ENCODE peak calls at places on chromosomes 5 and 9, in seven cellular contexts. One of them, this sample, is unnamed.
A peak's percentile ranks its signal among the peaks of the same experiment; 100 is the strongest.

GRCh38 chr9:99076483-99077171 is 28.3 kb upstream of the TGFBR1 start:
- DNase-seq in K562: peak; percentile 70
- DNase-seq in HCT116: no peak
- DNase-seq in H1: no peak
- DNase-seq in SK-N-SH: no peak
- DNase-seq in GM12878: no peak
- DNase-seq in HepG2: no peak
- DNase-seq in this sample: no peak

GRCh38 chr5:135242021-135242480 is 157.0 kb downstream of the MACROH2A1 start:
- DNase-seq in GM12878: no peak
- DNase-seq in H1: peak; percentile 26
- DNase-seq in HepG2: no peak
- DNase-seq in SK-N-SH: no peak
- DNase-seq in HCT116: no peak
- DNase-seq in K562: no peak
- DNase-seq in this sample: no peak

GRCh38 chr5:172643392-172643871 is 2.4 kb downstream of the NEURL1B start:
- DNase-seq in H1: no peak
- DNase-seq in GM12878: no peak
- DNase-seq in HCT116: no peak
- DNase-seq in K562: no peak
- DNase-seq in SK-N-SH: no peak
- DNase-seq in HepG2: no peak
- DNase-seq in this sample: no peak

GRCh38 chr9:108784998-108785397 is 70.8 kb downstream of the ACTL7B start:
- DNase-seq in H1: no peak
- DNase-seq in SK-N-SH: no peak
- DNase-seq in HepG2: no peak
- DNase-seq in K562: no peak
- DNase-seq in GM12878: no peak
- DNase-seq in HCT116: no peak
- DNase-seq in this sample: no peak

GRCh38 chr5:67240846-67241245 is 44.2 kb upstream of the CD180 start:
- DNase-seq in SK-N-SH: no peak
- DNase-seq in K562: no peak
- DNase-seq in GM12878: no peak
- DNase-seq in HepG2: no peak
- DNase-seq in HCT116: no peak
- DNase-seq in H1: no peak
- DNase-seq in this sample: no peak

GRCh38 chr9:80649001-80649420 is 1040.3 kb downstream of the TLE1 start:
- DNase-seq in H1: no peak
- DNase-seq in HCT116: no peak
- DNase-seq in HepG2: no peak
- DNase-seq in SK-N-SH: no peak
- DNase-seq in GM12878: no peak
- DNase-seq in K562: no peak
- DNase-seq in this sample: no peak

GRCh38 chr9:138053996-138054752 is 176.6 kb downstream of the CACNA1B start:
- DNase-seq in GM12878: no peak
- DNase-seq in K562: no peak
- DNase-seq in SK-N-SH: no peak
- DNase-seq in H1: peak; percentile 35
- DNase-seq in HepG2: no peak
- DNase-seq in HCT116: no peak
- DNase-seq in this sample: peak; percentile 66

GRCh38 chr5:77133061-77133758 is 46.1 kb upstream of the ZBED3 start:
- DNase-seq in SK-N-SH: no peak
- DNase-seq in H1: no peak
- DNase-seq in GM12878: no peak
- DNase-seq in HCT116: peak; percentile 72
- DNase-seq in K562: no peak
- DNase-seq in HepG2: peak; percentile 45
- DNase-seq in this sample: peak; percentile 18

GRCh38 chr5:87195616-87196015 is 72.1 kb upstream of the RASA1 start:
- DNase-seq in GM12878: no peak
- DNase-seq in K562: no peak
- DNase-seq in HepG2: no peak
- DNase-seq in SK-N-SH: no peak
- DNase-seq in H1: no peak
- DNase-seq in HCT116: no peak
- DNase-seq in this sample: no peak

GRCh38 chr9:87595605-87596004 is 97.9 kb downstream of the DAPK1 start:
- DNase-seq in H1: no peak
- DNase-seq in SK-N-SH: no peak
- DNase-seq in HepG2: no peak
- DNase-seq in HCT116: no peak
- DNase-seq in K562: no peak
- DNase-seq in GM12878: no peak
- DNase-seq in this sample: no peak

GRCh38 chr9:114070188-114071103 is 7.7 kb downstream of the AMBP start:
- DNase-seq in HepG2: no peak
- DNase-seq in HCT116: no peak
- DNase-seq in K562: no peak
- DNase-seq in H1: no peak
- DNase-seq in GM12878: no peak
- DNase-seq in SK-N-SH: no peak
- DNase-seq in this sample: no peak

GRCh38 chr9:135366104-135366503 is 113.5 kb upstream of the PPP1R26 start:
- DNase-seq in K562: no peak
- DNase-seq in H1: no peak
- DNase-seq in HCT116: no peak
- DNase-seq in HepG2: no peak
- DNase-seq in SK-N-SH: no peak
- DNase-seq in GM12878: no peak
- DNase-seq in this sample: no peak

GRCh38 chr5:83724001-83724400 is 3.3 kb upstream of the HAPLN1 start:
- DNase-seq in H1: no peak
- DNase-seq in SK-N-SH: no peak
- DNase-seq in HCT116: no peak
- DNase-seq in K562: no peak
- DNase-seq in GM12878: no peak
- DNase-seq in HepG2: peak; percentile 51
- DNase-seq in this sample: peak; percentile 63

GRCh38 chr9:126612329-126612812 is 1.4 kb upstream of the LMX1B start:
- DNase-seq in GM12878: no peak
- DNase-seq in K562: no peak
- DNase-seq in HCT116: no peak
- DNase-seq in SK-N-SH: peak; percentile 64
- DNase-seq in HepG2: no peak
- DNase-seq in H1: peak; percentile 63
- DNase-seq in this sample: no peak

GRCh38 chr5:113102121-113102531 is 125.5 kb downstream of the DCP2 start:
- DNase-seq in SK-N-SH: no peak
- DNase-seq in H1: no peak
- DNase-seq in HCT116: no peak
- DNase-seq in GM12878: no peak
- DNase-seq in K562: no peak
- DNase-seq in HepG2: no peak
- DNase-seq in this sample: no peak

GRCh38 chr9:20507431-20507830 is 114.9 kb downstream of the MLLT3 start:
- DNase-seq in K562: no peak
- DNase-seq in SK-N-SH: no peak
- DNase-seq in H1: no peak
- DNase-seq in HepG2: no peak
- DNase-seq in GM12878: no peak
- DNase-seq in HCT116: no peak
- DNase-seq in this sample: no peak

GRCh38 chr9:20683351-20684034 is 566 bp upstream of the FOCAD start:
- DNase-seq in HepG2: peak; percentile 25
- DNase-seq in SK-N-SH: peak; percentile 45
- DNase-seq in H1: no peak
- DNase-seq in K562: peak; percentile 18
- DNase-seq in GM12878: no peak
- DNase-seq in HCT116: peak; percentile 18
- DNase-seq in this sample: peak; percentile 42

GRCh38 chr5:52808316-52808901 is 20.7 kb downstream of the ITGA1 start:
- DNase-seq in K562: no peak
- DNase-seq in H1: no peak
- DNase-seq in SK-N-SH: no peak
- DNase-seq in GM12878: no peak
- DNase-seq in HCT116: no peak
- DNase-seq in HepG2: no peak
- DNase-seq in this sample: no peak

GRCh38 chr5:25979086-25979485 is 1059.3 kb downstream of the CDH9 start:
- DNase-seq in H1: no peak
- DNase-seq in HepG2: no peak
- DNase-seq in GM12878: no peak
- DNase-seq in K562: no peak
- DNase-seq in HCT116: no peak
- DNase-seq in SK-N-SH: no peak
- DNase-seq in this sample: no peak

GRCh38 chr5:90096415-90097081 is 313.0 kb downstream of the CETN3 start:
- DNase-seq in K562: peak; percentile 9
- DNase-seq in HCT116: peak; percentile 91
- DNase-seq in HepG2: peak; percentile 10
- DNase-seq in SK-N-SH: no peak
- DNase-seq in GM12878: no peak
- DNase-seq in H1: no peak
- DNase-seq in this sample: no peak

GRCh38 chr5:5951953-5952352 is 426.4 kb downstream of the MED10 start:
- DNase-seq in GM12878: no peak
- DNase-seq in H1: no peak
- DNase-seq in HepG2: no peak
- DNase-seq in K562: no peak
- DNase-seq in SK-N-SH: no peak
- DNase-seq in HCT116: no peak
- DNase-seq in this sample: no peak

DNA sequence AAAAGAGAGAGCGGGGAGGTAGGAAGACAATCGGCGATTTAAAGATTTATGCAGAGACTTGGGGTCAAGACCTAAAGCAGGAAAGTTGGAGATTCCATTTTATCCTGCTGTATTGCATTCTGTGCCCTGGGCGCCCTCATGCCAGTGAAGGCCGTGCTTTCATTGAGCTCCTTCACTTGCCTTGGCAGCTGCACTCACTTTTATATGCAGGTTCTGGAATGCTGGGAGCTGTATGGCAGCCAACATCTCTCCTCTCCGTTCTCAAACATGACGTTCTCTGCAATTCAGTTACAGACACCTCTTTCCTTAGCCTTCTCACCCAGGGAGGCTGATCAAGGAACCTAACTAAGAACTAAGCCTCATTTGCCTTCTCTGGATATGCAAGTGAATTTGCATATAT is 29.4 kb upstream of the PURA start:
- DNase-seq in SK-N-SH: no peak
- DNase-seq in GM12878: no peak
- DNase-seq in HepG2: no peak
- DNase-seq in H1: no peak
- DNase-seq in K562: no peak
- DNase-seq in HCT116: no peak
- DNase-seq in this sample: no peak
- TF ChIP-seq JUND in SK-N-SH: no peak
- TF ChIP-seq JUND in GM12878: no peak
- TF ChIP-seq JUND in HepG2: no peak
- TF ChIP-seq JUND in H1: no peak
- TF ChIP-seq JUND in K562: no peak
- TF ChIP-seq JUND in HCT116: no peak
- TF ChIP-seq JUND in this sample: no peak

DNA sequence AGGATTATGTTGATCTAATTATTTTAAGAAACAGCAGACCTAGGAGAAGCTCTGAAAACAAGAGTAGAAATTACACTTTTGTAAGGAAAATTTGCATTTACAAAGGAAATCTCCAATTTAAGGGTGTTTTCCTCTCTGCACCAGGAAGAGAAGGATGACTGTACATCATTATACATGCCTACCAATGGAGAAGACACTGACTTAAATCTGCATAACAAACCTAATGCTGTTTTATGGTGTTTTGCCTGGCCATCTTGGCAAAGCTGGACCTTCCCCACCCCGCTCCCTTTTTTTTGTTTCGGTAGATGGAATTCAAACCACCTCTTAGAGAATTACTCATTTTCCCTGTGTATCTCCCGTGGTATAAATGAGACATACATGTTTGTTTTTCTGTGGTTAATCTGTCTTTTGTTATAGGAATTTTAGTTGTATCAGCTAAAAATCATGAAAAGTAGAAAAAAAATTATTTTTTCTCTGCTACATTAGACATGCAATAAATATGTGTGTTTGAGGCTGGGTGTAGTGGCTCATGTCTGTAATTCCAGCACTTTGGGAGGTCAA is 28.9 kb downstream of the IL12B start:
- DNase-seq in SK-N-SH: no peak
- DNase-seq in HCT116: no peak
- DNase-seq in HepG2: no peak
- DNase-seq in GM12878: no peak
- DNase-seq in K562: no peak
- DNase-seq in H1: no peak
- DNase-seq in this sample: no peak
- TF ChIP-seq JUND in SK-N-SH: no peak
- TF ChIP-seq JUND in HCT116: no peak
- TF ChIP-seq JUND in HepG2: no peak
- TF ChIP-seq JUND in GM12878: no peak
- TF ChIP-seq JUND in K562: no peak
- TF ChIP-seq JUND in H1: no peak
- TF ChIP-seq JUND in this sample: no peak

GRCh38 chr9:4814913-4815312 is 22.2 kb downstream of the RCL1 start:
- DNase-seq in K562: no peak
- DNase-seq in HCT116: no peak
- DNase-seq in HepG2: no peak
- DNase-seq in H1: no peak
- DNase-seq in GM12878: peak; percentile 77
- DNase-seq in SK-N-SH: no peak
- DNase-seq in this sample: no peak
- TF ChIP-seq JUND in K562: no peak
- TF ChIP-seq JUND in HCT116: no peak
- TF ChIP-seq JUND in HepG2: no peak
- TF ChIP-seq JUND in H1: no peak
- TF ChIP-seq JUND in GM12878: no peak
- TF ChIP-seq JUND in SK-N-SH: no peak
- TF ChIP-seq JUND in this sample: no peak

GRCh38 chr9:121776009-121776738 is 124.7 kb downstream of the DAB2IP start:
- DNase-seq in HCT116: no peak
- DNase-seq in SK-N-SH: no peak
- DNase-seq in K562: no peak
- DNase-seq in H1: no peak
- DNase-seq in HepG2: no peak
- DNase-seq in GM12878: no peak
- DNase-seq in this sample: no peak
- TF ChIP-seq JUND in HCT116: no peak
- TF ChIP-seq JUND in SK-N-SH: no peak
- TF ChIP-seq JUND in K562: no peak
- TF ChIP-seq JUND in H1: no peak
- TF ChIP-seq JUND in HepG2: no peak
- TF ChIP-seq JUND in GM12878: no peak
- TF ChIP-seq JUND in this sample: no peak